ENCODE peak calls at places on chromosome 22, in five cellular contexts. D is activated naive CD8-positive, alpha-beta T cell treated with anti-CD3 and anti-CD28 coated beads, Interleukin-2, amount 50 U/mL, for 16 hours; M is NCI-H1436; W is CD4-positive, alpha-beta T cell; R is EL. P is an unnamed sample.

GRCh38 chr22:31613286-31613903 is 48.6 kb downstream of the PISD start:
- DNase-seq in R (no peak), W (no peak), D (no peak), M (no peak), P (no peak)

GRCh38 chr22:37381489-37381888 is 45.8 kb downstream of the ELFN2 start:
- DNase-seq in W (no peak), D (no peak), M (no peak), R (peak), P (peak)

GRCh38 chr22:44743804-44744211 is 8.6 kb upstream of the ARHGAP8 start:
- DNase-seq in W (no peak), M (no peak), R (no peak), D (no peak), P (no peak)

GRCh38 chr22:30425327-30425615 is 297 bp upstream of the MTFP1 start:
- DNase-seq in R (no peak), D (no peak), M (no peak), W (no peak), P (no peak)

GRCh38 chr22:37561209-37562048 is 1.1 kb downstream of the CDC42EP1 start:
- DNase-seq in R (peak), W (peak), D (peak), M (peak), P (peak)

GRCh38 chr22:30640839-30641430 is 5.4 kb downstream of the SLC35E4 start:
- DNase-seq in M (no peak), W (no peak), D (no peak), R (no peak), P (no peak)

GRCh38 chr22:46561435-46561905 is 24.1 kb upstream of the CELSR1 start:
- DNase-seq in W (no peak), R (peak), M (no peak), D (no peak), P (no peak)

GRCh38 chr22:38973289-38974169 is 8.6 kb upstream of the APOBEC3B start:
- DNase-seq in W (peak), M (peak), D (no peak), R (no peak), P (peak)

GRCh38 chr22:27670701-27671412 is 130.7 kb downstream of the MN1 start:
- DNase-seq in D (no peak), W (no peak), M (no peak), R (no peak), P (peak)

GRCh38 chr22:48061726-48062125 is 1299.3 kb downstream of the TBC1D22A start:
- DNase-seq in W (no peak), R (no peak), D (no peak), M (no peak), P (no peak)

GRCh38 chr22:26912985-26913384 is 255.6 kb downstream of the MIAT start:
- DNase-seq in W (no peak), D (no peak), M (no peak), R (no peak), P (no peak)

GRCh38 chr22:47094861-47095330 is 332.4 kb downstream of the TBC1D22A start:
- DNase-seq in W (no peak), M (no peak), D (no peak), R (peak), P (peak)

GRCh38 chr22:50061824-50062355 is 3.8 kb upstream of the TTLL8 start:
- DNase-seq in R (no peak), D (no peak), M (no peak), W (no peak), P (no peak)